ENCODE peak calls at places on chromosomes 4 and X, in four cellular contexts. One of them, this sample, is unnamed.

GRCh38 chr4:139142097-139142496 is 34.9 kb downstream of the ELF2 start:
- DNase-seq in cardiac fibroblast: no peak
- DNase-seq in tibial artery: no peak
- DNase-seq in HFF-Myc: no peak
- DNase-seq in this sample: no peak

GRCh38 chrX:147710301-147710700 is 201.4 kb upstream of the FMR1 start:
- DNase-seq in cardiac fibroblast: no peak
- DNase-seq in HFF-Myc: no peak
- DNase-seq in tibial artery: no peak
- DNase-seq in this sample: no peak

GRCh38 chr4:40721730-40722171 is 28.0 kb upstream of the NSUN7 start:
- DNase-seq in cardiac fibroblast: peak
- DNase-seq in tibial artery: no peak
- DNase-seq in HFF-Myc: no peak
- DNase-seq in this sample: no peak

GRCh38 chrX:55008571-55009358 is 8.6 kb downstream of the APEX2 start:
- DNase-seq in HFF-Myc: peak
- DNase-seq in cardiac fibroblast: peak
- DNase-seq in tibial artery: no peak
- DNase-seq in this sample: no peak

GRCh38 chrX:69024931-69025330 is 140.3 kb downstream of the PJA1 start:
- DNase-seq in tibial artery: peak
- DNase-seq in HFF-Myc: no peak
- DNase-seq in cardiac fibroblast: peak
- DNase-seq in this sample: no peak

GRCh38 chr4:162497564-162498167 is 333.9 kb upstream of the FSTL5 start:
- DNase-seq in cardiac fibroblast: peak
- DNase-seq in HFF-Myc: no peak
- DNase-seq in tibial artery: no peak
- DNase-seq in this sample: no peak

GRCh38 chr4:177453116-177453515 is 10.9 kb upstream of the AGA start:
- DNase-seq in cardiac fibroblast: no peak
- DNase-seq in tibial artery: no peak
- DNase-seq in HFF-Myc: no peak
- DNase-seq in this sample: no peak

GRCh38 chr4:7020290-7020689 is 22.9 kb upstream of the TADA2B start:
- DNase-seq in HFF-Myc: no peak
- DNase-seq in tibial artery: no peak
- DNase-seq in cardiac fibroblast: no peak
- DNase-seq in this sample: peak

GRCh38 chrX:149648932-149649331 is 17.3 kb upstream of the TMEM185A start:
- DNase-seq in cardiac fibroblast: no peak
- DNase-seq in HFF-Myc: no peak
- DNase-seq in tibial artery: no peak
- DNase-seq in this sample: no peak

GRCh38 chrX:115268421-115268820 is 21.1 kb upstream of the LUZP4 start:
- DNase-seq in HFF-Myc: no peak
- DNase-seq in tibial artery: no peak
- DNase-seq in cardiac fibroblast: peak
- DNase-seq in this sample: no peak

GRCh38 chrX:40504801-40505605 is 75.8 kb upstream of the ATP6AP2 start:
- DNase-seq in HFF-Myc: peak
- DNase-seq in cardiac fibroblast: peak
- DNase-seq in tibial artery: no peak
- DNase-seq in this sample: no peak

GRCh38 chrX:51643377-51643776 is 24.7 kb upstream of the CENPVL3 start:
- DNase-seq in cardiac fibroblast: no peak
- DNase-seq in HFF-Myc: no peak
- DNase-seq in tibial artery: no peak
- DNase-seq in this sample: no peak

GRCh38 chr4:141036786-141037185 is 96.5 kb downstream of the RNF150 start:
- DNase-seq in cardiac fibroblast: peak
- DNase-seq in tibial artery: no peak
- DNase-seq in HFF-Myc: no peak
- DNase-seq in this sample: no peak

GRCh38 chr4:107854326-107855030 is 29.7 kb downstream of the SGMS2 start:
- DNase-seq in HFF-Myc: no peak
- DNase-seq in cardiac fibroblast: peak
- DNase-seq in tibial artery: no peak
- DNase-seq in this sample: no peak

DNA sequence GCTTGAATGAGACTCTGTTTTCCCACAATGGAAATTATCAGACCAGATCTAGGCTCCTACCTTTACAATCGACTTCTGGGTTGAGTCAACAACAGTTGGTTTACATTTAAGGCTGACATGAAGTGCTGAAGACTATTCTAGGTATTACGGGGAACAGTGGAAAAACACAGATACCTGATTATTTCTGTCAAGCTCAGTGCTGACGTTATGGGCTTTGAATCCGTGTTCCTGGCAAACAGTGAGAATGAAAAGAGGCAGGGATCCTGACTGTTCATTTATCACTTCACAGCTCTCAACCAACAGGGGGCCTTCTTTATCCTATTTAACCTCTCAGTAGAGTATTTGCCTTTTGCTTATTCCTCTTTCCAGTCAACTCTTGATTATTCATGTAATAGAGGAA is 43.1 kb downstream of the TMEM164 start:
- DNase-seq in HFF-Myc: no peak
- DNase-seq in tibial artery: no peak
- DNase-seq in cardiac fibroblast: no peak
- DNase-seq in this sample: no peak
- TF ChIP-seq CTCF in HFF-Myc: no peak
- TF ChIP-seq CTCF in tibial artery: no peak
- TF ChIP-seq CTCF in cardiac fibroblast: no peak
- TF ChIP-seq CTCF in this sample: no peak

GRCh38 chr4:166924456-166924855 is 309.8 kb downstream of the SPOCK3 start:
- DNase-seq in HFF-Myc: no peak
- DNase-seq in cardiac fibroblast: no peak
- DNase-seq in tibial artery: no peak
- DNase-seq in this sample: no peak
- TF ChIP-seq CTCF in HFF-Myc: no peak
- TF ChIP-seq CTCF in cardiac fibroblast: no peak
- TF ChIP-seq CTCF in tibial artery: no peak
- TF ChIP-seq CTCF in this sample: no peak

DNA sequence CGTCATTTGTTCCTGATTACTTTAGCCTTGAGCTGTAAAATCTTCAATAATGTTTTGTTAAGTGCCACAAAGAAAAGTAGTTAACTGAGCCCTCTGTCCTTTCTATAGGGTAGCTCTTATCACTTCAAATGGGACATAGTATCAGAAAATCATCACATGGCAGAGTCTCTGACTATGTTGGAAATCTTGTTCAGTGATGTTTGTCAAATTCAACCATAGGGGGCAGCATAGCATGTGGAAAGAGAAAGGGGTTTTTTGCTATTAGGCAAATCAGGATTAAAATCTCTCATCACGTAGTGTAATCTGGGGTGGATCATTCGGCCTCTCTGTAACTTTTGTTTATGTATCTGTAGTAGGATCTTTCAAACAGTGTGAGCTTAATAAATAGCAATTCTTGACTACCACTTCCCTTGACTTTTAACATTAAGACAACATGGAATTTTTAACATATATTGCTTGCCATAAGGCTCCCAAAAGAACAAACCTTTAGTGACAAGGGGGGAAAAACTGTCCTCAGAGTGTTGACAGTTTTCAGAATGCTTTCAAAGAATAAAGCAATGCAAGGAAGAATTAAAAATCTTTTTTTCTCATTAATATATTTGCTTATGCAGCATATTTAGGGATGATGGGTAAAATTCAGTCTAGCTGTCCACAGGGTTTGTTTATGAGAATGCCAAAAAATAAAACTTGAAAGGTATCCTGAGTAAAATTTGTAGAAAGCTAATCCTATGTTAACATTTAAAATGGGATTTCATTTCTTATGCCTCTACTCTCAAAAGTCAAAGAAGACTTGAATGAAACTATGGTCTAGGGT is 127.2 kb downstream of the FBXW7 start:
- DNase-seq in HFF-Myc: peak
- DNase-seq in cardiac fibroblast: peak
- DNase-seq in tibial artery: no peak
- DNase-seq in this sample: no peak
- TF ChIP-seq CTCF in HFF-Myc: peak
- TF ChIP-seq CTCF in cardiac fibroblast: peak
- TF ChIP-seq CTCF in tibial artery: peak
- TF ChIP-seq CTCF in this sample: peak

GRCh38 chr4:3075652-3075981 is 1.1 kb downstream of the HTT start:
- DNase-seq in HFF-Myc: no peak
- DNase-seq in cardiac fibroblast: no peak
- DNase-seq in tibial artery: no peak
- DNase-seq in this sample: no peak

GRCh38 chr4:3073158-3074077 is 920 bp downstream of the HTT-AS start:
- DNase-seq in cardiac fibroblast: no peak
- DNase-seq in HFF-Myc: peak
- DNase-seq in tibial artery: peak
- DNase-seq in this sample: peak

GRCh38 chr4:3071811-3072210 is 2.5 kb downstream of the HTT-AS start:
- DNase-seq in HFF-Myc: no peak
- DNase-seq in tibial artery: no peak
- DNase-seq in cardiac fibroblast: peak
- DNase-seq in this sample: no peak

GRCh38 chr4:3074846-3075651 is 568 bp downstream of the HTT start:
- DNase-seq in tibial artery: peak
- DNase-seq in HFF-Myc: peak
- DNase-seq in cardiac fibroblast: peak
- DNase-seq in this sample: no peak

GRCh38 chr4:3074078-3074845 is at the start of the genes HTT and HTT-AS:
- DNase-seq in cardiac fibroblast: peak
- DNase-seq in HFF-Myc: peak
- DNase-seq in tibial artery: peak
- DNase-seq in this sample: peak
- TF ChIP-seq CTCF in cardiac fibroblast: no peak
- TF ChIP-seq CTCF in HFF-Myc: no peak
- TF ChIP-seq CTCF in tibial artery: no peak
- TF ChIP-seq CTCF in this sample: peak

GRCh38 chr4:114056599-114056998 is 77.2 kb upstream of the ARSJ start:
- DNase-seq in HFF-Myc: no peak
- DNase-seq in tibial artery: no peak
- DNase-seq in cardiac fibroblast: no peak
- DNase-seq in this sample: no peak

GRCh38 chr4:114052227-114052626 is 72.8 kb upstream of the ARSJ start:
- DNase-seq in cardiac fibroblast: no peak
- DNase-seq in HFF-Myc: no peak
- DNase-seq in tibial artery: no peak
- DNase-seq in this sample: no peak

GRCh38 chr4:114057746-114058145 is 78.3 kb upstream of the ARSJ start:
- DNase-seq in HFF-Myc: no peak
- DNase-seq in cardiac fibroblast: no peak
- DNase-seq in tibial artery: no peak
- DNase-seq in this sample: no peak
- TF ChIP-seq CTCF in HFF-Myc: no peak
- TF ChIP-seq CTCF in cardiac fibroblast: no peak
- TF ChIP-seq CTCF in tibial artery: no peak
- TF ChIP-seq CTCF in this sample: no peak

DNA sequence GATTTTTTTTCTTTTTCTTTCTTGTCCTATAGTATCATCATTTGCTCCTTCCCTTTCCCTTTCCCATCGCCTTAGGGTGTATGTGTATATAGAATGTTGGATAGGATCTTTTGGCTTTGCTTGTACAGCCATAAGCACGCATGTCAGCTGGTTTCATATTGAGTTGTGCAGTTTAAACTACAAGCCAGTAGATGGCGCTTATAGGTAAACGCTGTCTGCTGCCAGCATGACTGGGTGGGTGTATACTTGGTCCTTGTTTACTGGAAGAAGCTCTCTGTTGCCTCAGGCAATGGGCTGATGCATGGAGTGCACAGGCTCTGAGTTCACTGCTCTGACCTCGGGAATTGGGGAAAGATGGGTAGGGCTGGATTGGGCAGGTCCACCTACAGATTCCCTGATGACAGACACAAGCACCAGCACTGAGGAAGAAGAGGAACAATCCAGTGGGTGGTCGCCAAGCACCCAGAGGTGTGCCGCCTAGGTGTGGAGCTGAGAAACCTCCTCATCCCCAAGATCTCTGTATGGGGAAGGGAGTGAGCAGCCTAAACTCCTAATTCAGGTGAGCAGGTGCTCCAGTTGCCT is 831.5 kb downstream of the STIM2 start:
- DNase-seq in cardiac fibroblast: peak
- DNase-seq in HFF-Myc: peak
- DNase-seq in tibial artery: no peak
- DNase-seq in this sample: no peak
- TF ChIP-seq CTCF in cardiac fibroblast: peak
- TF ChIP-seq CTCF in HFF-Myc: peak
- TF ChIP-seq CTCF in tibial artery: peak
- TF ChIP-seq CTCF in this sample: peak

GRCh38 chr4:75340561-75340960 is 173.6 kb downstream of the RCHY1 start:
- DNase-seq in tibial artery: no peak
- DNase-seq in HFF-Myc: no peak
- DNase-seq in cardiac fibroblast: no peak
- DNase-seq in this sample: no peak
- TF ChIP-seq CTCF in tibial artery: no peak
- TF ChIP-seq CTCF in HFF-Myc: no peak
- TF ChIP-seq CTCF in cardiac fibroblast: no peak
- TF ChIP-seq CTCF in this sample: no peak

DNA sequence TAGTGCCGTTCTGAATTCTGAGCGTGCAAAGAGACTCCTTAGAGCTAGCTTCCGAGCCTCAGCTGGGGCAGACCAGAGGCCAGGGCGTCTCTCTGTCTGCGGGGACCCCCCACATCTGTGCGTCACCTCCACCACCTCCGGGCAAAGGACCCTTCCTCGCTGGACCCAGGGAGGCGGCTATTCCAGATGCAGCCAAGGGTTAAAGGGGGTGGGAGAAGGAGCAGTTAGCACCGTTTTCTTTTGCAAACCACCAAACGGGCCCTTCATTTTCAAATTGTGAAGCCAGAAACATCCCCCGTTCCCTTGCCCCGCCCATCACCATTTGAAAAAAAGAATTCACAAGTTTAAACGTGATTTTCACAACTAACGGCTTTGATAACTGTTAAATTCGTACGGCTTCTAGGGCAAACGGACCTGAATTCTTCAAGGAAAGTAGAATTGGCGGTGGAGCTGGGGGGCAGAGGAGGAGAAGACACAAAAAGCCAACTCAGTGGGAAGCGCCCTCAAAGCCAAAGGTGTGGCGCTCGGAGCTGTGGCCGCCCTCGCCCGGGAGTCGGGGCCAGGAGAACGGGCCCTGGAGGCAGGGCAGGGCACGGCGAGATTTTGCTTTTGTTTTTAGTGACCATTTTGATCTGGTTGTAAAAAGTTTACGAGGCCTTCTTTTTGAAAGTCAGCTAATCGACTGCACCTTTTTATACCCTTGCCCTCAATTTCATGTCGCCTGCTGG is 3.3 kb upstream of the PDGFRA start:
- DNase-seq in cardiac fibroblast: no peak
- DNase-seq in tibial artery: no peak
- DNase-seq in HFF-Myc: no peak
- DNase-seq in this sample: no peak
- TF ChIP-seq CTCF in cardiac fibroblast: no peak
- TF ChIP-seq CTCF in tibial artery: no peak
- TF ChIP-seq CTCF in HFF-Myc: no peak
- TF ChIP-seq CTCF in this sample: no peak

GRCh38 chr4:2462218-2462991 is 6.5 kb upstream of the RNF4 start:
- DNase-seq in HFF-Myc: no peak
- DNase-seq in tibial artery: peak
- DNase-seq in cardiac fibroblast: peak
- DNase-seq in this sample: no peak
- TF ChIP-seq CTCF in HFF-Myc: peak
- TF ChIP-seq CTCF in tibial artery: peak
- TF ChIP-seq CTCF in cardiac fibroblast: peak
- TF ChIP-seq CTCF in this sample: peak

GRCh38 chr4:76752911-76753494 is 144.9 kb downstream of the SOWAHB start:
- DNase-seq in cardiac fibroblast: peak
- DNase-seq in tibial artery: peak
- DNase-seq in HFF-Myc: peak
- DNase-seq in this sample: no peak
- TF ChIP-seq CTCF in cardiac fibroblast: no peak
- TF ChIP-seq CTCF in tibial artery: no peak
- TF ChIP-seq CTCF in HFF-Myc: no peak
- TF ChIP-seq CTCF in this sample: no peak